ENCODE peak calls at places on chromosomes 7 and 10, in seven cellular contexts. N is IMR-90; Q is bronchial epithelial cell; S is CD4-positive, alpha-beta T cell; F is stimulated activated CD4-positive, alpha-beta T cell treated with anti-CD3 and anti-CD28 coated beads, TNF-alpha, amount 100 ng/mL, for 4 hours; Z is cardiac fibroblast; R is retina. M is an unnamed sample.

GRCh38 chr10:21057436-21057835 is 160.3 kb upstream of the NEBL start:
- DNase-seq in N (no peak), Q (no peak), S (no peak), F (no peak), Z (no peak), R (no peak), M (no peak)

GRCh38 chr10:70391654-70392053 is 9.2 kb upstream of the LRRC20 start:
- DNase-seq in N (no peak), Q (no peak), S (no peak), F (no peak), Z (no peak), R (no peak), M (no peak)

GRCh38 chr7:133230591-133231194 is 22.2 kb upstream of the EXOC4 start:
- DNase-seq in N (peak; percentile 56), Q (peak; percentile 58), S (peak; percentile 7), F (no peak), Z (peak; percentile 72), R (peak; percentile 61), M (peak; percentile 51)

GRCh38 chr10:82394122-82394521 is 519.1 kb downstream of the NRG3 start:
- DNase-seq in N (no peak), Q (no peak), S (no peak), F (no peak), Z (no peak), R (no peak), M (no peak)

GRCh38 chr10:117334921-117335320 is 40.3 kb downstream of the PDZD8 start:
- DNase-seq in N (no peak), Q (no peak), S (no peak), F (no peak), Z (peak; percentile 10), R (no peak), M (no peak)

GRCh38 chr7:143391462-143392404 is 10.6 kb downstream of the ZYX start:
- DNase-seq in N (peak; percentile 85), Q (no peak), S (no peak), F (no peak), Z (peak; percentile 90), R (no peak), M (no peak)

GRCh38 chr10:43130756-43131155 is 7.5 kb upstream of the CSGALNACT2 start:
- DNase-seq in N (no peak), Q (peak; percentile 94), S (no peak), F (no peak), Z (no peak), R (no peak), M (no peak)

GRCh38 chr7:41881313-41882130 is 178.6 kb upstream of the INHBA start:
- DNase-seq in N (peak; percentile 89), Q (no peak), S (peak; percentile 4), F (peak; percentile 39), Z (peak; percentile 27), R (no peak), M (no peak)

GRCh38 chr10:117684673-117685211 is 142.2 kb downstream of the EMX2 start:
- DNase-seq in N (no peak), Q (no peak), S (no peak), F (no peak), Z (peak; percentile 2), R (no peak), M (peak; percentile 37)

GRCh38 chr7:117014673-117015133 is 61.4 kb downstream of the ST7 start:
- DNase-seq in N (peak; percentile 68), Q (peak; percentile 46), S (no peak), F (peak; percentile 9), Z (peak; percentile 75), R (no peak), M (peak; percentile 33)

GRCh38 chr10:78451592-78451991 is 417.9 kb downstream of the RPS24 start:
- DNase-seq in N (peak; percentile 16), Q (no peak), S (no peak), F (no peak), Z (peak; percentile 70), R (peak; percentile 59), M (peak; percentile 65)

GRCh38 chr7:42070068-42070467 is 166.9 kb downstream of the GLI3 start:
- DNase-seq in N (peak; percentile 37), Q (peak; percentile 96), S (no peak), F (no peak), Z (peak; percentile 46), R (no peak), M (no peak)

GRCh38 chr7:18623389-18623788 is 127.8 kb downstream of the HDAC9 start:
- DNase-seq in N (no peak), Q (peak; percentile 26), S (no peak), F (no peak), Z (no peak), R (no peak), M (no peak)

GRCh38 chr10:83289373-83289772 is 849.9 kb upstream of the GHITM start:
- DNase-seq in N (no peak), Q (no peak), S (no peak), F (no peak), Z (no peak), R (no peak), M (no peak)

M was measured in glutamatergic neuron.